ENCODE peak calls at places on chromosomes 1 and 21, in four cellular contexts. D is GM10248; H is CD8-positive, alpha-beta T cell; C is cardiac muscle cell. W is an unnamed sample.

GRCh38 chr1:43994794-43995790 is 3.7 kb downstream of the CCDC24 start:
- DNase-seq in C (peak; percentile 20), D (peak; percentile 55), H (no peak), W (no peak)

GRCh38 chr1:115976900-115977480 is 677 bp downstream of the SLC22A15 start:
- DNase-seq in D (no peak), H (no peak), C (no peak), W (no peak)

GRCh38 chr1:13820456-13820855 is 120.5 kb downstream of the PRDM2 start:
- DNase-seq in D (no peak), C (no peak), H (no peak), W (no peak)

GRCh38 chr1:150683914-150684313 is 13.0 kb downstream of the GOLPH3L start:
- DNase-seq in C (no peak), D (no peak), H (peak; percentile 17), W (no peak)

GRCh38 chr1:219264557-219264956 is 90.9 kb downstream of the LYPLAL1 start:
- DNase-seq in C (no peak), H (no peak), D (no peak), W (no peak)

GRCh38 chr1:44413740-44414139 is 8.7 kb downstream of the RNF220 start:
- DNase-seq in C (no peak), D (no peak), H (no peak), W (no peak)

GRCh38 chr1:33724348-33724747 is 139.5 kb upstream of the HMGB4 start:
- DNase-seq in C (no peak), H (no peak), D (no peak), W (no peak)

GRCh38 chr21:44331650-44332306 is 7.4 kb downstream of the CFAP410 start:
- DNase-seq in D (no peak), H (no peak), C (no peak), W (no peak)

GRCh38 chr1:246669659-246670058 is 54.5 kb upstream of the SCCPDH start:
- DNase-seq in D (no peak), C (no peak), H (no peak), W (no peak)

GRCh38 chr1:162609306-162609705 is 23.0 kb upstream of the DDR2 start:
- DNase-seq in H (no peak), C (no peak), D (no peak), W (no peak)

GRCh38 chr1:166136699-166137401 is 30.0 kb downstream of the FAM78B start:
- DNase-seq in C (no peak), D (no peak), H (no peak), W (no peak)

GRCh38 chr1:218886472-218886871 is 287.2 kb upstream of the LYPLAL1 start:
- DNase-seq in H (no peak), D (no peak), C (no peak), W (no peak)

GRCh38 chr1:12153181-12153785 is 13.5 kb upstream of the TNFRSF1B start:
- DNase-seq in C (no peak), H (peak; percentile 47), D (peak; percentile 53), W (no peak)

GRCh38 chr1:230801441-230801840 is 54.3 kb downstream of the CAPN9 start:
- DNase-seq in D (no peak), C (no peak), H (no peak), W (no peak)

GRCh38 chr1:111656093-111657017 is 36.8 kb downstream of the RAP1A start:
- DNase-seq in D (no peak), H (no peak), C (peak; percentile 63), W (no peak)

GRCh38 chr1:204426035-204426436 is 14.4 kb upstream of the PPP1R15B start:
- DNase-seq in D (no peak), C (no peak), H (no peak), W (no peak)

GRCh38 chr21:43928230-43928607 is 63.2 kb downstream of the AGPAT3 start:
- DNase-seq in H (no peak), D (no peak), C (no peak), W (no peak)

GRCh38 chr1:98177751-98178150 is 256.9 kb upstream of the DPYD start:
- DNase-seq in C (no peak), H (no peak), D (no peak), W (no peak)

GRCh38 chr1:244052011-244052727 is 1.1 kb downstream of the ZBTB18 start:
- DNase-seq in D (no peak), H (no peak), C (no peak), W (no peak)

GRCh38 chr1:232428036-232428600 is 201.8 kb downstream of the SIPA1L2 start:
- DNase-seq in H (no peak), D (no peak), C (no peak), W (no peak)

GRCh38 chr1:111739222-111739983 is at the start of gene INKA2:
- DNase-seq in D (peak; percentile 94), C (peak; percentile 94), H (peak; percentile 65), W (peak; percentile 72)

GRCh38 chr1:213041443-213041842 is 9.6 kb upstream of the RPS6KC1 start:
- DNase-seq in D (no peak), H (no peak), C (no peak), W (no peak)

GRCh38 chr1:41626146-41626545 is 141.7 kb upstream of the EDN2 start:
- DNase-seq in H (no peak), C (peak; percentile 66), D (no peak), W (no peak)

GRCh38 chr1:192575499-192576189 is at the start of gene RGS1:
- DNase-seq in D (peak; percentile 40), C (no peak), H (peak; percentile 54), W (no peak)

GRCh38 chr1:27145934-27146354 is 9.0 kb downstream of the SLC9A1 start:
- DNase-seq in H (no peak), D (no peak), C (no peak), W (no peak)

GRCh38 chr1:219771039-219771438 is 157.3 kb downstream of the SLC30A10 start:
- DNase-seq in C (no peak), H (no peak), D (no peak), W (no peak)

GRCh38 chr1:202801169-202801568 is 7.1 kb downstream of the KDM5B start:
- DNase-seq in D (no peak), H (no peak), C (no peak), W (no peak)

GRCh38 chr1:151479462-151479861 is 20.2 kb upstream of the POGZ start:
- DNase-seq in D (no peak), C (no peak), H (no peak), W (no peak)

GRCh38 chr1:12184008-12184681 is 17.4 kb downstream of the TNFRSF1B start:
- DNase-seq in H (no peak), C (peak; percentile 69), D (peak; percentile 50), W (no peak)

GRCh38 chr1:221316491-221317056 is 425.3 kb downstream of the DUSP10 start:
- DNase-seq in H (no peak), D (no peak), C (no peak), W (no peak)

GRCh38 chr21:44737706-44738354 is 26.5 kb upstream of the TSPEAR start:
- DNase-seq in H (no peak), C (peak; percentile 42), D (no peak), W (no peak)

GRCh38 chr1:168136709-168137514 is at the start of gene GPR161:
- DNase-seq in H (no peak), D (peak; percentile 40), C (peak; percentile 88), W (peak; percentile 55)

GRCh38 chr1:64223329-64224151 is 20.1 kb downstream of the UBE2U start:
- DNase-seq in H (no peak), D (peak; percentile 24), C (no peak), W (no peak)

GRCh38 chr1:227437495-227438008 is 119.3 kb upstream of the CDC42BPA start:
- DNase-seq in D (no peak), C (peak; percentile 35), H (no peak), W (no peak)

GRCh38 chr21:15000076-15000475 is 64.7 kb downstream of the NRIP1 start:
- DNase-seq in D (no peak), C (no peak), H (no peak), W (no peak)

GRCh38 chr1:68459091-68459490 is 9.3 kb upstream of the RPE65 start:
- DNase-seq in C (no peak), D (no peak), H (no peak), W (no peak)

GRCh38 chr1:68449901-68450300 is at the start of gene RPE65:
- DNase-seq in D (no peak), H (no peak), C (peak; percentile 47), W (no peak)

GRCh38 chr1:68456207-68456606 is 6.5 kb upstream of the RPE65 start:
- DNase-seq in D (no peak), H (no peak), C (no peak), W (no peak)

GRCh38 chr1:68453060-68453665 is 3.4 kb upstream of the RPE65 start:
- DNase-seq in C (no peak), H (no peak), D (no peak), W (no peak)

DNA sequence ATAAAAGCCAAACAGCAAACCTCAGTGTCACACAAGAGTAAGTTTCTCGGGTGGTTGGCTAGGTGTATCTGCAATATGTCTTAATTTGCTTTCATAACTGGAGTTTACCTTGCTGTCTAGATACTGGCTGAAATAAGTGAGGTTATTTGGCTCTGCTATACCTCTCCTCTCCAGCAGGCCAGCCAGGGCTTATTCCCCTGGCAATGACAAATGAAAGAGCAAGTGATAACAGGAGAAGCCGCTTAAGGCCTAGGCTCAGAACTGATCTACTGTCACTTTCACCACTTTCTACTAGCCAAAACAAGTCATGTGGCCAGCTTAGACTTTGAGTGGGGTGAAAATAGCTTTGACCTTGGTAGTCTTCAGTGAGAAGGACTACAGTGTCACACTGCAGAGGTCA is 4.8 kb upstream of the RPE65 start:
- DNase-seq in D (no peak), H (no peak), C (peak; percentile 20), W (no peak)
- TF ChIP-seq CTCF in D (no peak), H (no peak), C (peak; percentile 2), W (no peak)

DNA sequence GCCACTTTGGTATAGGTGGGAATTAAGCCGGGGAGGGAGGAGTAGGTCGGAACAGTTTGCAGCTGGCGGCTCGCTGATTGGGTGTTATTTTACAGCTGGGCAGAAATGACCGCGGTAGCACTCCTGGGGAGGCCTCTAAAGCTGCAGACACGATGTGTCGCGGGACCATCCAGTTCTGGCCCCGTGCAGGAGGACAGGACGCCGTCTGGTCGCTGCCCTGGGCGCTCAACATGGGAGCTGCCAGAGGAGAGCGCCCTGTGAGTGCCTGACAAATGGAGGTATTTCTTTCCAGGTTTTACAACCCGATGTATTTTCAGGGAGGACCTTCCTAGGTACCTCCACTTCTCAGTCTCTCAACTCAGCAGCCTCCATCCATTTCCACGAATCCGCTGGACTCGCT is 46.2 kb downstream of the CDC7 start:
- DNase-seq in C (no peak), D (no peak), H (no peak), W (no peak)
- TF ChIP-seq CTCF in C (peak; percentile 29), D (no peak), H (no peak), W (no peak)

GRCh38 chr1:89286549-89287181 is 14.0 kb upstream of the GBP5 start:
- DNase-seq in C (no peak), D (peak; percentile 26), H (no peak), W (no peak)

GRCh38 chr1:89285715-89286380 is 13.2 kb upstream of the GBP5 start:
- DNase-seq in C (no peak), H (no peak), D (no peak), W (no peak)

GRCh38 chr1:89291276-89291675 is 18.6 kb upstream of the GBP5 start:
- DNase-seq in H (no peak), C (no peak), D (no peak), W (no peak)

GRCh38 chr1:89287182-89288050 is 14.8 kb upstream of the GBP5 start:
- DNase-seq in C (no peak), D (no peak), H (no peak), W (no peak)

DNA sequence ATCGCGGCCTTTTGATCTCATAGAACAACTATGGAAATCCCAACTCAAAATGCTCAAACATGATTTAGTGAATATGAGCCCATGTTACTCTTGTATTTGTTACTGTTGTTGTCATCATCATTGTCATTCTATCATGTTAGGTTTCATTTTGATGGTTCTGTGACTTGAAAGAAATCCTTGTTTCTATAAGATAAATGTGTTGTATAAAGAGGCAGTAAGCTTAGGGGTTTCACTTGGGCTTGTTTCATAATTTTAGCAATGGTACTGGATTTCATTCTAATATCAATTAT is 15.3 kb upstream of the GBP5 start:
- DNase-seq in C (no peak), D (no peak), H (no peak), W (no peak)
- TF ChIP-seq CTCF in C (no peak), D (no peak), H (no peak), W (no peak)

GRCh38 chr1:205739348-205740160 is 10.4 kb downstream of the NUCKS1 start:
- DNase-seq in C (no peak), D (no peak), H (no peak), W (no peak)
- TF ChIP-seq CTCF in C (peak; percentile 16), D (no peak), H (no peak), W (no peak)